ENCODE peak calls at places on chromosome 11, in seven cellular contexts. R, E, H, I, M, D and W are unnamed samples.
A peak's percentile ranks its signal among the peaks of the same experiment; 100 is the strongest.

GRCh38 chr11:129374993-129375721 is 491 bp upstream of the BARX2 start:
- DNase-seq in R (peak; percentile 80), E (no peak), H (no peak), I (no peak), M (no peak), D (no peak), W (no peak)

GRCh38 chr11:4197112-4197511 is 102.5 kb downstream of the RRM1 start:
- DNase-seq in R (no peak), E (no peak), H (no peak), I (no peak), M (no peak), D (no peak), W (no peak)

GRCh38 chr11:18019650-18020049 is 6.8 kb upstream of the SERGEF start:
- DNase-seq in R (no peak), E (no peak), H (no peak), I (no peak), M (no peak), D (no peak), W (no peak)

GRCh38 chr11:121578216-121579063 is 125.7 kb upstream of the SORL1-AS1 start:
- DNase-seq in R (no peak), E (no peak), H (no peak), I (no peak), M (no peak), D (no peak), W (peak; percentile 9)

GRCh38 chr11:30128269-30128932 is 102.4 kb upstream of the FSHB start:
- DNase-seq in R (no peak), E (no peak), H (peak; percentile 57), I (peak; percentile 54), M (no peak), D (peak; percentile 56), W (peak; percentile 72)

GRCh38 chr11:14435717-14436116 is 63.9 kb downstream of the COPB1 start:
- DNase-seq in R (no peak), E (no peak), H (no peak), I (no peak), M (no peak), D (no peak), W (no peak)

GRCh38 chr11:3857628-3858027 is 2.2 kb downstream of the STIM1 start:
- DNase-seq in R (no peak), E (no peak), H (no peak), I (no peak), M (no peak), D (no peak), W (no peak)

GRCh38 chr11:68012843-68013610 is 2.9 kb downstream of the ALDH3B1 start:
- DNase-seq in R (no peak), E (no peak), H (peak; percentile 98), I (peak; percentile 98), M (no peak), D (peak; percentile 94), W (peak; percentile 96)

GRCh38 chr11:11157201-11157600 is 195.8 kb downstream of the CSNK2A3 start:
- DNase-seq in R (no peak), E (no peak), H (peak; percentile 11), I (peak; percentile 39), M (no peak), D (peak; percentile 29), W (peak; percentile 17)

GRCh38 chr11:108496643-108497256 is 1.4 kb downstream of the POGLUT3 start:
- DNase-seq in R (no peak), E (no peak), H (peak; percentile 34), I (peak; percentile 21), M (no peak), D (no peak), W (peak; percentile 15)

GRCh38 chr11:108802492-108802891 is 137.6 kb downstream of the DDX10 start:
- DNase-seq in R (no peak), E (no peak), H (no peak), I (no peak), M (no peak), D (no peak), W (no peak)

GRCh38 chr11:120272303-120272702 is 32.4 kb downstream of the POU2F3 start:
- DNase-seq in R (no peak), E (no peak), H (peak; percentile 45), I (peak; percentile 48), M (no peak), D (peak; percentile 31), W (peak; percentile 77)

GRCh38 chr11:45023065-45023365 is 72.3 kb upstream of the TP53I11 start:
- DNase-seq in R (no peak), E (no peak), H (peak; percentile 42), I (no peak), M (no peak), D (no peak), W (no peak)

GRCh38 chr11:118374729-118375128 is 15.3 kb downstream of the UBE4A start:
- DNase-seq in R (no peak), E (no peak), H (peak; percentile 96), I (peak; percentile 2), M (no peak), D (no peak), W (no peak)

GRCh38 chr11:98940913-98941312 is 79.8 kb upstream of the CNTN5 start:
- DNase-seq in R (no peak), E (no peak), H (no peak), I (no peak), M (no peak), D (no peak), W (no peak)

GRCh38 chr11:34208266-34209135 is 103.1 kb downstream of the NAT10 start:
- DNase-seq in R (no peak), E (no peak), H (no peak), I (peak; percentile 32), M (no peak), D (no peak), W (peak; percentile 67)

GRCh38 chr11:20226936-20227335 is 66.7 kb upstream of the DBX1 start:
- DNase-seq in R (no peak), E (no peak), H (no peak), I (no peak), M (no peak), D (peak; percentile 2), W (no peak)

GRCh38 chr11:96760815-96761214 is 371.0 kb downstream of the JRKL start:
- DNase-seq in R (no peak), E (no peak), H (peak; percentile 3), I (no peak), M (no peak), D (no peak), W (no peak)

DNA sequence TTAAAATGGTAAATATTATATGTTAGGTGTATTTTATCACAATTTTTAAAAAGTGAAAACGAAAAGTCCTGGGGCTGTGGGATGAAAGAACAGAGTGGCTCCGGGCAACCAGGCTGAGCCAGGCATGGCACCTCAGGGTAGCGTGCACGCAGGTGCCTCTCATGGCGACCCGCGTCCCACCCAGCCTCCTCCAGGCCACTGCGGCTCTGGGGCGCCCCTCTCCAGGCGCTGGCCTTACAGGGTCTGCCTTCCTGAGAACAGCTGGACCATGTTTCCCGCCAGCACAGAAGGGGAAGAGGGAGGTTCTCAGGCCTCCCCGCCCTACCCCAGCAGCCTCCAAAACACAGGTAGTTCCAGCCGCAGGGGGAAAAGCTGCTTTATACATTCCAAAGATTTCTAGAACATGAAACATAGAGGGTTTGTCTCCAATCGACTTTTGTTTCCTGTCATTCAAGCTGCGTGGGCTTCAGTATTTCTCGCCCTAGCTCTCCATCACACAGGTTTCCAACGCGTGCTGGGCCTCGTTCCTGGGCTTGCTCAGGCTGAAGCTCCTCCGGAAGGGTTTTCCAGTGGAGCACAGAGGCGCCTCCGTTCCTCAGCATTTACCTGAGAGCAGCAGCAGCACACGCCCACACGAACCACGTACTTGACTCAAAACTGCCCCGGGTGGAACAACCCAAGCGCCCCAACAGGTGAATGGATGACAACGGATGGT is 10.5 kb downstream of the EHD1 start:
- DNase-seq in R (no peak), E (no peak), H (no peak), I (no peak), M (no peak), D (no peak), W (no peak)
- H3K4me3 ChIP-seq in R (no peak overlapping the region), E (no peak overlapping the region), H (no peak overlapping the region), I (no peak overlapping the region), M (no peak overlapping the region), D (no peak overlapping the region), W (no peak overlapping the region)

DNA sequence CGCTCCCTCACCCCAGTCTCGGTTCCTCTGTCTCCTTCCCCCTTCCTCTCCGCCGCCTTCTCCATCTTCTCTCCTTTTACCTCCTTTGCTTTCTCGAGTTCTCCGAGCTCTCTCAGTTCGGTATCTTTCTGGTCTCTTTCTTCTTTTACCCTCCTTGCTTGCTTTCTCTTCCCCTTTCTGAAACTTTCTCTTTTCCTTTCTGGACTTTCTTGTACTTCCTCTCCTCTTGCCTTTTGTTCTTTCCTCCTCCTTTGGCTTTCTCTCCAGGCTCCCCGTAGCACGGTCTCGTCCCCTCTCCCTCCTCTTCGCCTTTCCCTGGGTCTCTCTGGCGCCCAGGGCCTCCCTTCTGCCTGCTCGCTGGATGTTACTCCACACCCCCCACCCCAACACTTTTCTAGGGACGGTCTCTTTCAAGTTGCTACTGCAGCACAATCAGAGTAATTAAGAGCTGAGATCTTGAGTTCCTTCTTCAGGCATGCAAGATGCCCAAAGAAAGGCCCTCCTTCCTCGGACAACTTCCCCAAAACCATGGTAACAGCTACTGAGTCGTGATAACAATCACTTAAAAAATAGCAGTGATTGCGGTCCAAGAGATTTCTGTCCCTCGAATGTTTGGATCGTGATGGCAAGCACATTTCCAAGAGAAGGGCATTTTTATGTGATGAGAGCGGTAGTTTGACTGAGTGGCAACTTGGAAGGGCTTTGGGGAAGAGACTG is 487 bp upstream of the TENM4 start:
- DNase-seq in R (no peak), E (no peak), H (peak; percentile 83), I (no peak), M (no peak), D (no peak), W (no peak)
- TF ChIP-seq CTCF in R (no peak), E (no peak), H (no peak), I (no peak), M (no peak), D (peak; percentile 21), W (no peak)

DNA sequence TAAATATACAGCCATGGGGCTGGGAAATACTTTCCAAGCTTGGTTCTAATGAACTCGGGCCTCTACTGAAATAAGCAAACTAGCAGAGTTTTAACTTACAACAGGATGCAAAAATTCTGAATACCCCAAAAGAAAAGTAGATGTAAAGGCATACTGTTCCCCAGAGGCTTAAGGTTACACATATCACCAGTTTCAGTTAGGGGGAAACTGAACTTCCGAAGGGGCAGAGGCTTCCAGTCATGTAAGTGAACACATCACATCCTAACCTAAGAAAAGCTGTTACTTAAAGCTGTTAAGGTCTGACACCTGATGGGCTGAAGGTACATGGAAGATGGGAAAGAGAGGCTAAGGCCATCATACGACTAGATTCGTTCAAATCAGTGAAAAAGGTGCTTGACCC is 2.3 kb downstream of the GAB2 start:
- DNase-seq in R (no peak), E (no peak), H (no peak), I (no peak), M (no peak), D (no peak), W (no peak)
- H3K4me3 ChIP-seq in R (no peak overlapping the region), E (no peak overlapping the region), H (no peak overlapping the region), I (no peak overlapping the region), M (no peak overlapping the region), D (no peak overlapping the region), W (no peak overlapping the region)

GRCh38 chr11:396948-397548 is 3.0 kb downstream of the PKP3 start:
- DNase-seq in R (no peak), E (peak; percentile 74), H (peak; percentile 48), I (peak; percentile 67), M (no peak), D (peak; percentile 68), W (peak; percentile 69)
- TF ChIP-seq CTCF in R (peak; percentile 23), E (peak; percentile 45), H (peak; percentile 50), I (peak; percentile 32), M (no peak), D (peak; percentile 71), W (peak; percentile 54)